ENCODE peak calls at places on chromosomes 3 and 15, in seven cellular contexts. One of them, this sample, is unnamed.
A peak's percentile ranks its signal among the peaks of the same experiment; 100 is the strongest.

GRCh38 chr15:101413239-101413638 is 76.3 kb downstream of the PCSK6 start:
- DNase-seq in cardiac fibroblast: no peak
- DNase-seq in ascending aorta: no peak
- DNase-seq in AG10803: no peak
- DNase-seq in endodermal cell: no peak
- DNase-seq in fibroblast of villous mesenchyme: no peak
- DNase-seq in ovary: no peak
- DNase-seq in this sample: no peak

GRCh38 chr3:143794793-143795462 is 53.3 kb downstream of the SLC9A9 start:
- DNase-seq in cardiac fibroblast: no peak
- DNase-seq in endodermal cell: no peak
- DNase-seq in ovary: no peak
- DNase-seq in AG10803: no peak
- DNase-seq in ascending aorta: no peak
- DNase-seq in fibroblast of villous mesenchyme: no peak
- DNase-seq in this sample: no peak

GRCh38 chr3:137165117-137165806 is 207.5 kb downstream of the IL20RB start:
- DNase-seq in AG10803: peak; percentile 15
- DNase-seq in cardiac fibroblast: no peak
- DNase-seq in endodermal cell: peak; percentile 50
- DNase-seq in ascending aorta: no peak
- DNase-seq in ovary: no peak
- DNase-seq in fibroblast of villous mesenchyme: no peak
- DNase-seq in this sample: no peak

GRCh38 chr3:110755345-110755744 is 316.3 kb upstream of the NECTIN3 start:
- DNase-seq in fibroblast of villous mesenchyme: no peak
- DNase-seq in endodermal cell: no peak
- DNase-seq in cardiac fibroblast: no peak
- DNase-seq in AG10803: no peak
- DNase-seq in ovary: no peak
- DNase-seq in ascending aorta: no peak
- DNase-seq in this sample: no peak

GRCh38 chr3:192920406-192920805 is 2.8 kb upstream of the MB21D2 start:
- DNase-seq in ascending aorta: no peak
- DNase-seq in cardiac fibroblast: no peak
- DNase-seq in ovary: no peak
- DNase-seq in fibroblast of villous mesenchyme: no peak
- DNase-seq in endodermal cell: no peak
- DNase-seq in AG10803: no peak
- DNase-seq in this sample: no peak

GRCh38 chr3:131242201-131242600 is 139.4 kb upstream of the NUDT16 start:
- DNase-seq in fibroblast of villous mesenchyme: no peak
- DNase-seq in ascending aorta: no peak
- DNase-seq in ovary: no peak
- DNase-seq in AG10803: no peak
- DNase-seq in cardiac fibroblast: peak; percentile 10
- DNase-seq in endodermal cell: no peak
- DNase-seq in this sample: no peak

GRCh38 chr15:87527416-87527815 is 729.1 kb downstream of the NTRK3 start:
- DNase-seq in ovary: no peak
- DNase-seq in AG10803: peak; percentile 5
- DNase-seq in cardiac fibroblast: no peak
- DNase-seq in fibroblast of villous mesenchyme: no peak
- DNase-seq in ascending aorta: no peak
- DNase-seq in endodermal cell: peak; percentile 67
- DNase-seq in this sample: no peak

GRCh38 chr3:57120040-57120802 is 44.9 kb downstream of the IL17RD start:
- DNase-seq in ovary: no peak
- DNase-seq in cardiac fibroblast: peak; percentile 58
- DNase-seq in ascending aorta: no peak
- DNase-seq in fibroblast of villous mesenchyme: peak; percentile 50
- DNase-seq in endodermal cell: no peak
- DNase-seq in AG10803: no peak
- DNase-seq in this sample: no peak

GRCh38 chr3:126412841-126413692 is 18.4 kb downstream of the CFAP100 start:
- DNase-seq in cardiac fibroblast: no peak
- DNase-seq in fibroblast of villous mesenchyme: no peak
- DNase-seq in ovary: no peak
- DNase-seq in AG10803: no peak
- DNase-seq in ascending aorta: no peak
- DNase-seq in endodermal cell: peak; percentile 37
- DNase-seq in this sample: no peak

GRCh38 chr3:177401375-177401774 is 204.1 kb upstream of the TBL1XR1 start:
- DNase-seq in ovary: no peak
- DNase-seq in fibroblast of villous mesenchyme: no peak
- DNase-seq in AG10803: no peak
- DNase-seq in endodermal cell: no peak
- DNase-seq in ascending aorta: no peak
- DNase-seq in cardiac fibroblast: no peak
- DNase-seq in this sample: no peak

GRCh38 chr3:189908646-189909045 is 212.1 kb downstream of the P3H2 start:
- DNase-seq in endodermal cell: no peak
- DNase-seq in AG10803: peak; percentile 29
- DNase-seq in cardiac fibroblast: peak; percentile 52
- DNase-seq in ascending aorta: no peak
- DNase-seq in ovary: no peak
- DNase-seq in fibroblast of villous mesenchyme: no peak
- DNase-seq in this sample: no peak

GRCh38 chr3:38834110-38834509 is 18.1 kb upstream of the SCN10A start:
- DNase-seq in cardiac fibroblast: peak; percentile 94
- DNase-seq in endodermal cell: peak; percentile 92
- DNase-seq in AG10803: peak; percentile 79
- DNase-seq in fibroblast of villous mesenchyme: peak; percentile 84
- DNase-seq in ascending aorta: no peak
- DNase-seq in ovary: peak; percentile 29
- DNase-seq in this sample: no peak

GRCh38 chr3:117322866-117323265 is 613.3 kb downstream of the TUSC7 start:
- DNase-seq in cardiac fibroblast: peak; percentile 2
- DNase-seq in fibroblast of villous mesenchyme: peak; percentile 6
- DNase-seq in AG10803: peak; percentile 3
- DNase-seq in ovary: no peak
- DNase-seq in endodermal cell: no peak
- DNase-seq in ascending aorta: no peak
- DNase-seq in this sample: no peak

GRCh38 chr15:66151809-66152208 is 101.7 kb downstream of the MEGF11 start:
- DNase-seq in ovary: no peak
- DNase-seq in fibroblast of villous mesenchyme: no peak
- DNase-seq in endodermal cell: peak; percentile 89
- DNase-seq in AG10803: no peak
- DNase-seq in cardiac fibroblast: no peak
- DNase-seq in ascending aorta: no peak
- DNase-seq in this sample: no peak

GRCh38 chr3:44359146-44359751 is 20.7 kb downstream of the TCAIM start:
- DNase-seq in AG10803: no peak
- DNase-seq in ascending aorta: no peak
- DNase-seq in ovary: no peak
- DNase-seq in endodermal cell: peak; percentile 57
- DNase-seq in cardiac fibroblast: peak; percentile 11
- DNase-seq in fibroblast of villous mesenchyme: peak; percentile 56
- DNase-seq in this sample: no peak

GRCh38 chr15:66917904-66918448 is 147.4 kb upstream of the SMAD3 start:
- DNase-seq in endodermal cell: no peak
- DNase-seq in ascending aorta: no peak
- DNase-seq in ovary: no peak
- DNase-seq in AG10803: no peak
- DNase-seq in fibroblast of villous mesenchyme: no peak
- DNase-seq in cardiac fibroblast: no peak
- DNase-seq in this sample: no peak

GRCh38 chr15:71290002-71290401 is 174.7 kb downstream of the THSD4 start:
- DNase-seq in ovary: no peak
- DNase-seq in fibroblast of villous mesenchyme: no peak
- DNase-seq in ascending aorta: no peak
- DNase-seq in AG10803: no peak
- DNase-seq in endodermal cell: no peak
- DNase-seq in cardiac fibroblast: no peak
- DNase-seq in this sample: no peak
- TF ChIP-seq CTCF in ovary: no peak
- TF ChIP-seq CTCF in fibroblast of villous mesenchyme: no peak
- TF ChIP-seq CTCF in ascending aorta: no peak
- TF ChIP-seq CTCF in AG10803: no peak
- TF ChIP-seq CTCF in endodermal cell: no peak
- TF ChIP-seq CTCF in cardiac fibroblast: no peak
- TF ChIP-seq CTCF in this sample: no peak

GRCh38 chr3:188575501-188575900 is 421.5 kb downstream of the LPP start:
- DNase-seq in ovary: no peak
- DNase-seq in AG10803: no peak
- DNase-seq in ascending aorta: no peak
- DNase-seq in fibroblast of villous mesenchyme: no peak
- DNase-seq in endodermal cell: no peak
- DNase-seq in cardiac fibroblast: no peak
- DNase-seq in this sample: no peak

GRCh38 chr3:188577539-188577938 is 423.6 kb downstream of the LPP start:
- DNase-seq in endodermal cell: no peak
- DNase-seq in cardiac fibroblast: no peak
- DNase-seq in ascending aorta: no peak
- DNase-seq in ovary: no peak
- DNase-seq in fibroblast of villous mesenchyme: no peak
- DNase-seq in AG10803: no peak
- DNase-seq in this sample: no peak

GRCh38 chr3:188573286-188573928 is 419.4 kb downstream of the LPP start:
- DNase-seq in cardiac fibroblast: no peak
- DNase-seq in ascending aorta: no peak
- DNase-seq in AG10803: no peak
- DNase-seq in ovary: no peak
- DNase-seq in endodermal cell: peak; percentile 62
- DNase-seq in fibroblast of villous mesenchyme: no peak
- DNase-seq in this sample: no peak

GRCh38 chr3:188573929-188574317 is 420.0 kb downstream of the LPP start:
- DNase-seq in fibroblast of villous mesenchyme: no peak
- DNase-seq in AG10803: no peak
- DNase-seq in ovary: no peak
- DNase-seq in ascending aorta: no peak
- DNase-seq in cardiac fibroblast: no peak
- DNase-seq in endodermal cell: peak; percentile 48
- DNase-seq in this sample: no peak

DNA sequence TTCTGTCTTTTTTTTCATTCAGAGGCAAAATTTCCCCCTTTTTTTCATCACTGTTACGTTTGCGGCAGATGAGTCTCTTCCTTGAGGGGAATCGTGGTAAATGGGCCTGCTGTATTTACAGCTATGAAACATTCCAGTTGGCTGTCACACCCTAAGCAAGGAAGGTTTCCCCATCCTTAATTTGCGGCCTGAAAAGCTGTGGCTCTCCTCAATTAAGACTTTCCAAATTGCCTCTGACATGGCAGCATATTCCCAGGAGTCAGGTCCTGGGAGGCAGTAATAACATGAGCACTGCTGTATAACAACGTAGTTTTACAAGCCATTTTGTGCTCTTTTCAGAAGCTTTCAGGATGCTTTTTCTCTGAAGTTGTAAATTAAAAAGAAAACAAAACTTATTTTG is 420.9 kb downstream of the LPP start:
- DNase-seq in endodermal cell: no peak
- DNase-seq in AG10803: no peak
- DNase-seq in ascending aorta: no peak
- DNase-seq in ovary: no peak
- DNase-seq in fibroblast of villous mesenchyme: no peak
- DNase-seq in cardiac fibroblast: no peak
- DNase-seq in this sample: no peak
- TF ChIP-seq CTCF in endodermal cell: no peak
- TF ChIP-seq CTCF in AG10803: no peak
- TF ChIP-seq CTCF in ascending aorta: no peak
- TF ChIP-seq CTCF in ovary: no peak
- TF ChIP-seq CTCF in fibroblast of villous mesenchyme: no peak
- TF ChIP-seq CTCF in cardiac fibroblast: no peak
- TF ChIP-seq CTCF in this sample: no peak

GRCh38 chr15:57460208-57460816 is 84.0 kb downstream of the CGNL1 start:
- DNase-seq in endodermal cell: no peak
- DNase-seq in cardiac fibroblast: no peak
- DNase-seq in AG10803: no peak
- DNase-seq in ovary: no peak
- DNase-seq in fibroblast of villous mesenchyme: no peak
- DNase-seq in ascending aorta: no peak
- DNase-seq in this sample: no peak

GRCh38 chr15:57463360-57463759 is 87.1 kb downstream of the CGNL1 start:
- DNase-seq in ovary: no peak
- DNase-seq in cardiac fibroblast: no peak
- DNase-seq in fibroblast of villous mesenchyme: no peak
- DNase-seq in endodermal cell: no peak
- DNase-seq in ascending aorta: no peak
- DNase-seq in AG10803: no peak
- DNase-seq in this sample: no peak

GRCh38 chr15:57461541-57461940 is 85.2 kb downstream of the CGNL1 start:
- DNase-seq in endodermal cell: no peak
- DNase-seq in AG10803: no peak
- DNase-seq in fibroblast of villous mesenchyme: no peak
- DNase-seq in cardiac fibroblast: no peak
- DNase-seq in ascending aorta: no peak
- DNase-seq in ovary: no peak
- DNase-seq in this sample: no peak

GRCh38 chr15:57464480-57464879 is 88.2 kb downstream of the CGNL1 start:
- DNase-seq in ascending aorta: no peak
- DNase-seq in fibroblast of villous mesenchyme: no peak
- DNase-seq in AG10803: no peak
- DNase-seq in endodermal cell: no peak
- DNase-seq in cardiac fibroblast: no peak
- DNase-seq in ovary: no peak
- DNase-seq in this sample: no peak

GRCh38 chr15:57462391-57462790 is 86.1 kb downstream of the CGNL1 start:
- DNase-seq in cardiac fibroblast: peak; percentile 49
- DNase-seq in fibroblast of villous mesenchyme: no peak
- DNase-seq in ovary: no peak
- DNase-seq in ascending aorta: no peak
- DNase-seq in endodermal cell: no peak
- DNase-seq in AG10803: no peak
- DNase-seq in this sample: no peak
- TF ChIP-seq CTCF in cardiac fibroblast: peak; percentile 30
- TF ChIP-seq CTCF in fibroblast of villous mesenchyme: peak; percentile 23
- TF ChIP-seq CTCF in ovary: no peak
- TF ChIP-seq CTCF in ascending aorta: peak; percentile 31
- TF ChIP-seq CTCF in endodermal cell: peak; percentile 45
- TF ChIP-seq CTCF in AG10803: peak; percentile 41
- TF ChIP-seq CTCF in this sample: no peak

DNA sequence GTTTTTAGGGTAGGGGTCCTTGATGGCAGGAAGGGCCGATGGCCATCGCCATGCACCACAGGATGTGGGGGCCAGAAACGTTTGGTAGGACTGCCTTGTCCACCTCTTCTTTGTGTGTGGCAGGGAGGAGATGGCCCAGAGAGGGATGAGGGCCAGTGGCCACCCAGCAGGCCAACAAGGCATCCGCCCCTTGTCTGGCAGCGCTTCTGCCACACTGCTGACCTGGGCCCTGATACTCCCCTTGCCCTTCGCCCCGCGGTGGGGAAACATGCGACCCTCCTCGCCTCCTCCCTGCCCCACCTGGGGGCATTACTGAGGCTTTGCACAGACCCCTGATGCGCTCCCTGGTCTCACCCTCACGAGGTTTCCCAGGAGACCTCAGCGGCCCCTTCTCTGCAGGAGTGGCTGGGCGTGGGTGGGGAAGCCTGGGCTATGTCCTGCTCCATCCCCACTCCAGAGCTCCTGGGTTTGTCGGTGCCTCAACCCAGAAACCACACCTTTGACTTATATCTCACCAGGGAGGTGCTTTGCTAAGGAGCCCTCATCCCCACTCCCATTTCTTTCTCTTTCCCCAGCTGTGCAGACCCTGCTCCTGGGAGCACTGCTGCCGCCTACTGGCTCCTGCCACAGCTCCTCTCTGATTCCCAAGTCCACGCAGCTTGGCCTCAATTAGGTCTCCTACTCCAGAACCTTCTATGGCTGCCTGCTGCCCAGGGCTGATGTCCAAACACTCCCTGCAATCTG is 38.7 kb downstream of the FEM1B start:
- DNase-seq in ovary: no peak
- DNase-seq in fibroblast of villous mesenchyme: no peak
- DNase-seq in ascending aorta: no peak
- DNase-seq in AG10803: no peak
- DNase-seq in cardiac fibroblast: no peak
- DNase-seq in endodermal cell: peak; percentile 85
- DNase-seq in this sample: no peak
- TF ChIP-seq CTCF in ovary: no peak
- TF ChIP-seq CTCF in fibroblast of villous mesenchyme: peak; percentile 39
- TF ChIP-seq CTCF in ascending aorta: no peak
- TF ChIP-seq CTCF in AG10803: peak; percentile 29
- TF ChIP-seq CTCF in cardiac fibroblast: peak; percentile 47
- TF ChIP-seq CTCF in endodermal cell: peak; percentile 80
- TF ChIP-seq CTCF in this sample: peak; percentile 50